ENCODE peak calls at places on chromosome 21, in four cellular contexts. V is mesenchymal stem cell, J is heart right ventricle, D is thyroid gland. M is an unnamed sample. For H3K4me1, the result is how much of the 10 kb centered on the place peaks cover.

GRCh38 chr21:38869946-38870345 is 64.2 kb downstream of the ETS2 start:
- DNase-seq in D (no peak), V (peak), J (no peak), M (no peak)

GRCh38 chr21:21439761-21440160 is 441.6 kb downstream of the NCAM2 start:
- DNase-seq in D (no peak), J (no peak), V (no peak), M (no peak)

GRCh38 chr21:38955495-38955894 is 149.8 kb downstream of the ETS2 start:
- DNase-seq in J (peak), D (no peak), V (peak), M (no peak)

GRCh38 chr21:14243877-14244276 is 27.9 kb downstream of the RBM11 start:
- DNase-seq in V (no peak), D (no peak), J (no peak), M (no peak)

GRCh38 chr21:32306021-32306780 is 7.5 kb downstream of the MRAP start:
- DNase-seq in J (no peak), V (peak), D (no peak), M (no peak)

GRCh38 chr21:23861908-23862504 is 1745.3 kb downstream of the MRPL39 start:
- DNase-seq in D (no peak), J (no peak), V (no peak), M (no peak)

GRCh38 chr21:39452965-39453332 is 1.2 kb downstream of the SH3BGR start:
- DNase-seq in J (no peak), V (no peak), D (no peak), M (no peak)

GRCh38 chr21:36966066-36966845 is at the start of gene HLCS:
- DNase-seq in V (peak), J (peak), D (peak), M (peak)

GRCh38 chr21:37742532-37742931 is 173.7 kb downstream of the KCNJ6 start:
- DNase-seq in V (peak), J (no peak), D (no peak), M (no peak)

GRCh38 chr21:31609081-31609480 is 50.4 kb upstream of the SOD1 start:
- DNase-seq in V (no peak), J (no peak), D (no peak), M (no peak)

GRCh38 chr21:38170283-38170682 is 86.5 kb upstream of the KCNJ15 start:
- DNase-seq in V (peak), D (peak), J (no peak), M (peak)

DNA sequence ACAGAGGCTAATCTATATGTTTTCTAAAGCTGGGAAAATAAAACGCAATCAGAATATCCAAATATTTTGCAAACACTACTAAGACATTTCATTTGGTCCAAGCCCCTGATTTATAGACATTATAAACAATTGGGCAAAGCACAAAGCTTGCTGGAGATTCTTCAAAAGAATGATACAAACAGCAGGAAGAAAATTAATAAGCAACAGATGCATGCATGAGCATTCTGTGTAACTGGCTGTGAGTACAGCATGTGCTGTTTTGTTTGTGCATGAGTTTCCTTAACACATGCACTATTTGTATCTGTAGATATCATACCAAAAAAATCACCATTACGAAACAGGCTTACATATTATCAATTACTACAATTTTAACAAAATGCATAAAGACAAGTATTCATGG is 552.8 kb downstream of the LTN1 start:
- DNase-seq in J (no peak), D (no peak), V (no peak), M (no peak)
- H3K4me1 ChIP-seq in J (under half), D (under half), V (under half), M (under half)

DNA sequence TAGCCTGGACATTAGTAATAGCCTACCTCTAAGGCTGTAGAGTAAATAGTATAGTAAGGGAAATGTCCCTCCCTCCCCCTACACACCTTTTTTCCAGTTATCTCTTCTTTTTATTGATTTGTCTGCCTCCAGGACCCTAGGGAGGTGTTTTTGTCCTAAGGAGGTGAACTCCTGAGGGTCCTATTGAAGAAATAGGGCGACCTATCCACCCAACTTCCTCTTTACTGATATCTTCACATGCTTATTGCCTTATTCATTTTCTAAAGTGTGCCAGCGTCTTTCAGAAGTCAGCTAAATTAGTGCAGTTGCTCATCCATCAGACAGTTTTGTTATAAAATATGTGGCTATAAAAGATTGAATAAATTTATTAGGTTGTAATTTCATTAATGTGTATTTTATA is 5.9 kb downstream of the BACH1 start:
- DNase-seq in V (no peak), D (no peak), J (no peak), M (no peak)
- H3K4me1 ChIP-seq in V (under half), D (half or more), J (half or more), M (under half)

DNA sequence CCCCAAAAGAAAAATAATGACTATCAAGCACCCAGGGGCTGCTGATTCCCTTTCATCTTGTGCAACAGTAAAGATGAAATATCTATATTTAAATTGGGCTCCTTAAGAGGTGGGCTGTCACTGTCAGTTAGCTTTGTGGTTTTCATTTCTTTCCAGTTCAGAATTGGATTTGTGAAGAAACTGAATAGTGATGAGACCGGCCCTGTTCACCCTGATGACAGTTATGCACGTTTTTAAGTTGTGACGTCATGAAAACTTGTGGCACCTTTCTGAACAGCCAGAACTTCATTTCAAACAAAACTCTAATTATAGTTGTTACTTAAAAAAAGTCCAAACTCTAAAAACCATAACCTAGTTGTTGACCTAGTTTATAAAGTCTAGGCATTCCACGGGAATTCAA is 125.9 kb downstream of the RUNX1 start:
- DNase-seq in D (no peak), J (no peak), V (no peak), M (no peak)
- H3K4me1 ChIP-seq in D (under half), J (under half), V (under half), M (under half)

GRCh38 chr21:43307677-43308070 is 119.3 kb downstream of the SIK1 start:
- DNase-seq in J (no peak), V (no peak), D (no peak), M (no peak)
- H3K4me1 ChIP-seq in J (under half), V (under half), D (under half), M (under half)

DNA sequence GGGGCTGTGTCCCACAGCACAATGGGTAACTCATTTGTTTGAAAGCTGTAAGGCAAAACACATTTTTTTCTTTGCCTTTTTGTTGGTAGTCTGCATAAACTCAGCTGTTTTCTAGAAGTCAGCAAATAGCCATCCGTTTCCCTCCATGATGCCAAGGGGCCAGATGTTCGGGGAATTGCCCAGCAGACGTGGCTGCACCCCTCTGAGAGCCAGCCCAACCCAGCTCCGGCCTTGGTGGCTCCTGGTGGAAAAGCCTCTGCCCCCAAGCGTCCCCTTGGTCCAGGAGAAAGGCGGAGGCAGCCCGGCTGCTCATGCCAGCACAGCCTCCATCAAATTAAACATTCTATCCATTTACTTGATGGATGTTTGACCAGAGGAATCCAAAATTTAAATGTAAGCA is 58.3 kb upstream of the ADARB1 start:
- DNase-seq in J (peak), D (no peak), V (no peak), M (no peak)
- H3K4me1 ChIP-seq in J (under half), D (under half), V (half or more), M (under half)

GRCh38 chr21:17359781-17360180 is 153.1 kb upstream of the CXADR start:
- DNase-seq in D (no peak), J (no peak), V (no peak), M (no peak)
- H3K4me1 ChIP-seq in D (under half), J (under half), V (under half), M (under half)